ENCODE peak calls at places on chromosomes 3 and 15, in nine cellular contexts. P is heart right ventricle; M is neuronal stem cell; I is heart left ventricle; B is tibial artery; W is Karpas-422; T is CD4-positive, CD25-positive, alpha-beta regulatory T cell; R is astrocyte; H is fibroblast of lung. S is an unnamed sample. For H3K36me3, the result is how much of the 10 kb centered on the place peaks cover.

GRCh38 chr3:37863949-37864822 is 2.5 kb downstream of the CTDSPL start:
- DNase-seq in P (no peak), M (no peak), I (no peak), B (no peak), W (no peak), T (no peak), R (no peak), H (no peak), S (no peak)

GRCh38 chr3:4524423-4524769 is 31.2 kb downstream of the ITPR1 start:
- DNase-seq in P (no peak), M (no peak), I (peak), B (no peak), W (no peak), T (no peak), R (peak), H (peak), S (no peak)

GRCh38 chr15:74958320-74958907 is 1.8 kb upstream of the RPP25 start:
- DNase-seq in P (peak), M (no peak), I (peak), B (peak), W (no peak), T (no peak), R (no peak), H (no peak), S (peak)

GRCh38 chr3:183393625-183394024 is 34.8 kb downstream of the MCF2L2 start:
- DNase-seq in P (no peak), M (no peak), I (no peak), B (no peak), W (no peak), T (no peak), R (no peak), H (no peak), S (no peak)

GRCh38 chr3:37996785-37997301 is 6.3 kb downstream of the VILL start:
- DNase-seq in P (peak), M (peak), I (peak), B (peak), W (peak), T (peak), R (peak), H (peak), S (peak)

GRCh38 chr3:129625071-129625874 is 18.8 kb upstream of the PLXND1 start:
- DNase-seq in P (peak), M (no peak), I (peak), B (no peak), W (no peak), T (no peak), R (no peak), H (no peak), S (no peak)

GRCh38 chr3:117708601-117709000 is 999.0 kb downstream of the TUSC7 start:
- DNase-seq in P (no peak), M (no peak), I (no peak), B (no peak), W (no peak), T (no peak), R (peak), H (no peak), S (no peak)

GRCh38 chr3:66394261-66395249 is 106.3 kb downstream of the LRIG1 start:
- DNase-seq in P (no peak), M (no peak), I (no peak), B (peak), W (no peak), T (no peak), R (peak), H (no peak), S (no peak)

GRCh38 chr3:105729662-105730061 is 139.2 kb downstream of the CBLB start:
- DNase-seq in P (no peak), M (no peak), I (no peak), B (no peak), W (no peak), T (no peak), R (peak), H (peak), S (no peak)

GRCh38 chr3:171841620-171842000 is 1.5 kb upstream of the TMEM212 start:
- DNase-seq in P (no peak), M (no peak), I (no peak), B (no peak), W (no peak), T (no peak), R (peak), H (peak), S (no peak)

GRCh38 chr3:47794585-47794984 is 8.4 kb upstream of the DHX30 start:
- DNase-seq in P (no peak), M (no peak), I (no peak), B (no peak), W (no peak), T (no peak), R (no peak), H (no peak), S (no peak)

DNA sequence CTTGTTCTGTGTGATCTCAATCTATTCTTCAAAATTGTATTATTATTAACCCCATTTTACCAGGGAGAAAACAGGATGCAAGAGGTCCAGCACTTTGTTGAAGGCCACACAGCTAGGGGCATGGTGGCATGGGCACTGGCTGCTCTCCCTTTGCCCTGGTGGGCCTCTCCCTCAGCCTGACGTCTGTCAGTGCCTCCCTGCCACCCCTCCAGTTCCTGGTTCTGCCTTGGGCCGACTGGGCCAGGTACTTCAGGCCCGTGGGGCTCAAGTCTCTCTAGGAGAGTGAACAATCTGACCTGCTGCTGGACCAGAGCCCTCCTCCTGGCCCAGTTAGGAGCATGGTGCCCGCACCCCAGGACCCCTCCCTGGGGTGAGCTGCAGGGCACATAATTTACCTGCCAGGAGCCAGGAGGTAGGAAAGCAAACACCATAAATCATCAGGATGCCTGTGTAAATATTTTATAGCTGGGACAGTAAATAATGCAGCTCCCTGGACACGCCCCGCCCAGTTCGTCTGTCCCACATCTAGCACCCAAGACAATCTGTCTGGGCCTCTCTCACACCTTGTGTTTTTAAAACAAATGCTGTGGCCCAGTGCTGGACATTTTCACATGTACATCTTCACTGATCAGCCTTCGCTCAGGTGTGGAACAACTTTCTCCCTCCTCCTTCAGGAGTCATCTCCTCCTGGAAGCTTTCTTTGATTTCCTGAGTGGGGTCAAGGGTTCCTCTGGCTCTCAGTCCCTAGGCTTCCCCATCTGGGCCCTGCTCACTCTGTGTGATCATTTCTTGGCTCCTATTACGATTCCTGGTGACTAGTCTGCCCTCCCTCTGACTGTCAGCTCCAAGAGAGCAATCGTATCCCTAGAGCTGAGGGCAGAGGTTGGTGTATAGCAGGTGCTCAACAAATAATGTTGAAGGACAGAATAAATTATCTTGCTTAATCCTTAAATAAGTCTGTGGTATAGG is 15.2 kb upstream of the RFT1 start:
- DNase-seq in P (no peak), M (no peak), I (no peak), B (no peak), W (no peak), T (no peak), R (no peak), H (no peak), S (peak)
- H3K27ac ChIP-seq in P (no peak), M (no peak), I (no peak), B (no peak), W (no peak), T (no peak), R (no peak), H (no peak), S (peak)

DNA sequence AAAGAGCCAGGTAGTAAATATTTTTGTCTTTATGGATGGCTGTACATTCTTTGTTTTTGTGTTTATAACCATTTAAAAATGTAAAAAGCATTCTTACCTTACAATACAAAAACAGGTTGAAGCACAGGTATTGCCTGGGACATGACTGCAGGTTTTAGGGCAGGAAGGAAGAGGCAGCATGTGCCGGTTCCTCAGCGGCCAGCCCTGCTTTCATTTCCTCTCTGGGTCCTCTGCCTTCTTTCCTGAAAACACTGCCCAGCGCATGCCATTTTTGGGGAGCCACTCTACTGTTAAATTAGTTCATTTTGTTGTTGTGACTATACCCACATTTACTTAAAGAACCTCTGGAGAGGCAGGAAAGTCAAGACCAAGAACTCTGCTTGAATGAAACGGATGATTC is 52.5 kb downstream of the SACM1L start:
- DNase-seq in P (no peak), M (no peak), I (no peak), B (no peak), W (no peak), T (no peak), R (no peak), H (no peak), S (no peak)
- H3K36me3 ChIP-seq in P (half or more), M (under half), I (under half), B (half or more), W (under half), T (half or more), R (under half), H (under half), S (half or more)

GRCh38 chr3:124267406-124267805 is 275.5 kb upstream of the ROPN1 start:
- DNase-seq in P (no peak), M (no peak), I (no peak), B (no peak), W (no peak), T (no peak), R (no peak), H (no peak), S (no peak)
- H3K27ac ChIP-seq in P (no peak), M (no peak), I (no peak), B (peak), W (no peak), T (no peak), R (no peak), H (no peak), S (no peak)

GRCh38 chr15:40554164-40554530 is 10.7 kb downstream of the CCDC32 start:
- DNase-seq in P (no peak), M (no peak), I (no peak), B (no peak), W (no peak), T (no peak), R (no peak), H (no peak), S (no peak)
- H3K36me3 ChIP-seq in P (half or more), M (under half), I (under half), B (under half), W (under half), T (half or more), R (under half), H (under half), S (under half)

DNA sequence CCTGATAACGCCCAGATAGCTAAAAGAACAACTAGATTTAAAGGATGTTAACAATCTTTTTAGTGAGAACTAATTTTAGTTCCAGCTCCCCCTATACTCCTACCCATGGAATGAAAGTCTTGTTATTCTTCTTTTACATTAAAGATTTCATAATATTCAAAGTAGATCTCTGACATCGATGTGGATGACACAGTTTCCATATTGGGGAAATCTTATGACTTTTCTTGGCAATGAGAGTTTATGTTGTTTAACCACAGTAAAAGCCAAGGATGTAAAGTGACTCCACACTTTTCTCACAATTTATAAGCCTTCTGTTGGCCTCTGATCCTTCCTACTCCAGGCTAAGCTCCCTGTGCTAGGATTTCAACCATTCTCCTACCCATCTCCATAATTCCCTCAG is 332.6 kb upstream of the KCNMB2 start:
- DNase-seq in P (no peak), M (no peak), I (no peak), B (no peak), W (no peak), T (no peak), R (no peak), H (peak), S (no peak)
- H3K27ac ChIP-seq in P (no peak), M (no peak), I (no peak), B (peak), W (no peak), T (no peak), R (no peak), H (no peak), S (no peak)

DNA sequence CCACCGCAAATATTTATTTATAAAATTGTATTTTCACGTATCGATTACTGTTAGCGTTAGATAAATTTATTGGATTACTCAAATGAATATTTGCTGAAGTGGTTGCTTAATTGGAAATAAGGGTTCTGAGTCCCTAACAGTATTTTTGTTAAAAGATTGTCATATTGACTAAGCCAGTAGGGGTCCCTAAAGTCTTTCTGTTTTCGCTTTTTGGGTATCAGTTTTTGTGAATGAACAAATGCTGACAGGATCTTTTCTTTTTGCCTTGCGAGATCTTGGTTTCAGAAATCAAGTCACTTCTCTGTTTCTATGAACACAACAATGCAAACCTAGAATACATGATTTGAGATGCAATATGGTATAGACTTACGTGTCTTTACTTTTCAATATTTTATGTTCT is 7.1 kb downstream of the RAD51 start:
- DNase-seq in P (no peak), M (no peak), I (no peak), B (no peak), W (peak), T (no peak), R (no peak), H (peak), S (no peak)
- H3K36me3 ChIP-seq in P (under half), M (under half), I (under half), B (under half), W (under half), T (under half), R (under half), H (under half), S (under half)

S was measured in transverse colon.